ENCODE peak calls at places on chromosomes 11 and 22, in five cellular contexts. U is stimulated activated naive CD8-positive, alpha-beta T cell treated with anti-CD3 and anti-CD28 coated beads, Interleukin-15, Interleukin-2, amounts not matched to agents 100 U/mL and 50 U/mL, for 24 hours; Q is left cardiac atrium; N is NCI-H1092; W is non-pigmented ciliary epithelial cell. C is an unnamed sample.

GRCh38 chr11:85029964-85030363 is 597.2 kb downstream of the DLG2 start:
- DNase-seq in W (no peak), N (no peak), U (no peak), Q (no peak), C (no peak)

GRCh38 chr11:77386178-77386577 is 84.7 kb upstream of the GDPD4 start:
- DNase-seq in W (no peak), Q (no peak), U (no peak), N (no peak), C (no peak)

GRCh38 chr22:41445171-41446056 is 1.2 kb downstream of the TOB2 start:
- DNase-seq in W (no peak), Q (peak), N (no peak), U (peak), C (peak)

GRCh38 chr22:44098966-44099530 is 74.9 kb downstream of the PARVB start:
- DNase-seq in N (no peak), W (no peak), Q (peak), U (no peak), C (peak)

GRCh38 chr11:29962243-29962642 is 54.6 kb downstream of the KCNA4 start:
- DNase-seq in W (no peak), Q (no peak), U (no peak), N (no peak), C (no peak)

GRCh38 chr11:70948855-70949551 is 303.4 kb downstream of the SHANK2 start:
- DNase-seq in W (no peak), U (no peak), Q (no peak), N (peak), C (peak)

GRCh38 chr22:44182591-44183588 is 2.2 kb downstream of the PARVG start:
- DNase-seq in Q (peak), U (peak), N (no peak), W (no peak), C (peak)

GRCh38 chr11:121899534-121899933 is 216.5 kb downstream of the BLID start:
- DNase-seq in N (no peak), U (no peak), Q (no peak), W (no peak), C (no peak)

C was measured in kidney.